ENCODE peak calls at places on chromosomes 12 and 14, in nine cellular contexts. G, Z, F, W, E, J, X, U and R are unnamed samples.

GRCh38 chr14:55139152-55139551 is 10.1 kb downstream of the LGALS3 start:
- DNase-seq in G (no peak), Z (no peak), F (no peak), W (no peak), E (no peak), J (no peak), X (no peak), U (no peak), R (no peak)

GRCh38 chr12:464484-465267 is 4.9 kb downstream of the B4GALNT3 start:
- DNase-seq in G (no peak), Z (no peak), F (no peak), W (peak; percentile 28), E (no peak), J (no peak), X (no peak), U (no peak), R (no peak)

GRCh38 chr12:21940549-21940948 is 677 bp downstream of the ABCC9 start:
- DNase-seq in G (no peak), Z (no peak), F (no peak), W (peak; percentile 0), E (no peak), J (peak; percentile 8), X (no peak), U (peak; percentile 7), R (no peak)

GRCh38 chr12:19895609-19896008 is 456.3 kb downstream of the AEBP2 start:
- DNase-seq in G (no peak), Z (no peak), F (no peak), W (no peak), E (no peak), J (no peak), X (no peak), U (no peak), R (no peak)

GRCh38 chr12:68559246-68559645 is 51.5 kb upstream of the RAP1B start:
- DNase-seq in G (no peak), Z (no peak), F (no peak), W (no peak), E (no peak), J (no peak), X (no peak), U (no peak), R (no peak)

GRCh38 chr12:114774181-114774580 is 90.2 kb upstream of the TBX3 start:
- DNase-seq in G (no peak), Z (no peak), F (no peak), W (no peak), E (no peak), J (peak; percentile 69), X (no peak), U (peak; percentile 69), R (no peak)

GRCh38 chr12:108773798-108774788 is 42.8 kb upstream of the CORO1C start:
- DNase-seq in G (peak; percentile 85), Z (no peak), F (peak; percentile 26), W (no peak), E (peak; percentile 71), J (peak; percentile 85), X (peak; percentile 88), U (peak; percentile 76), R (no peak)

GRCh38 chr12:89244536-89244935 is 107.8 kb downstream of the DUSP6 start:
- DNase-seq in G (no peak), Z (no peak), F (no peak), W (no peak), E (no peak), J (peak; percentile 48), X (no peak), U (peak; percentile 72), R (no peak)

GRCh38 chr14:100850841-100851585 is 25.1 kb downstream of the MEG3 start:
- DNase-seq in G (peak; percentile 76), Z (no peak), F (no peak), W (peak; percentile 55), E (peak; percentile 94), J (no peak), X (peak; percentile 58), U (peak; percentile 61), R (no peak)

GRCh38 chr12:14364583-14365271 is 755 bp upstream of the ATF7IP start:
- DNase-seq in G (no peak), Z (no peak), F (no peak), W (no peak), E (no peak), J (no peak), X (no peak), U (no peak), R (no peak)

GRCh38 chr12:72989458-72989947 is 717.3 kb downstream of the TRHDE start:
- DNase-seq in G (no peak), Z (no peak), F (no peak), W (no peak), E (no peak), J (no peak), X (no peak), U (no peak), R (no peak)

GRCh38 chr12:4139191-4139590 is 134.4 kb upstream of the CCND2 start:
- DNase-seq in G (no peak), Z (no peak), F (no peak), W (no peak), E (no peak), J (no peak), X (no peak), U (peak; percentile 58), R (no peak)

GRCh38 chr12:105469701-105470100 is 139.2 kb downstream of the C12orf75 start:
- DNase-seq in G (no peak), Z (no peak), F (no peak), W (no peak), E (no peak), J (no peak), X (no peak), U (no peak), R (no peak)
- H3K27ac ChIP-seq in G (no peak overlapping the region), Z (no peak overlapping the region), F (peak overlapping the region; percentile 31), W (no peak overlapping the region), E (no peak overlapping the region), J (no peak overlapping the region), X (peak overlapping the region; percentile 79), U (no peak overlapping the region), R (no peak overlapping the region)

GRCh38 chr12:49707127-49707811 is at the start of gene FMNL3:
- DNase-seq in G (peak; percentile 99), Z (peak; percentile 96), F (peak; percentile 87), W (peak; percentile 98), E (peak; percentile 98), J (peak; percentile 96), X (peak; percentile 99), U (peak; percentile 95), R (peak; percentile 93)
- H3K27ac ChIP-seq in G (peak within 1 kb of the TSS; percentile 96), Z (peak within 1 kb of the TSS; percentile 58), F (peak within 1 kb of the TSS; percentile 80), W (peak within 1 kb of the TSS; percentile 11), E (peak within 1 kb of the TSS; percentile 88), J (peak within 1 kb of the TSS; percentile 78), X (peak within 1 kb of the TSS; percentile 98), U (peak within 1 kb of the TSS; percentile 90), R (peak within 1 kb of the TSS; percentile 88)

GRCh38 chr12:95215925-95216324 is 1.3 kb downstream of the FGD6 start:
- DNase-seq in G (no peak), Z (no peak), F (no peak), W (peak; percentile 47), E (no peak), J (peak; percentile 80), X (no peak), U (no peak), R (no peak)
- H3K27ac ChIP-seq in G (peak overlapping the region; percentile 19), Z (no peak overlapping the region), F (no peak overlapping the region), W (peak overlapping the region; percentile 50), E (peak overlapping the region; percentile 98), J (no peak overlapping the region), X (peak overlapping the region; percentile 97), U (no peak overlapping the region), R (no peak overlapping the region)

DNA sequence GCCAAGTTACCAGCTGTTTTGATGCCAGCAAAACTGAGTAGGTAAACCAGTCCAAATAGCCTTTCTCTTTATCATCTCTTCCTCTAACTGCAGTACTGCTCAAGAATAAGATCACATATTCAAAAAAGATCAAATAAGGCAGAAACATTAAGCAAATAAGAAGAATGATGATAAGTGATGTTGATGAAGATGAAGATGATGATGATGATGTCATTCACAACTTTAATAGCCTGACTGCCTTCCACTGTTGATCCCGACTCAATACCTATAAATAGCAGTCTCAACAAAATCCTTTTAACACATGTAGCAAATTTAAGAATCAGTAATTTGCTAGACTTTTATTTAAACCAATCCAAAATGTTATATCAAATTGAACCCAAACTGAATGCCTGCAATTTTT is 47.1 kb downstream of the NELL2 start:
- DNase-seq in G (no peak), Z (no peak), F (no peak), W (no peak), E (no peak), J (no peak), X (no peak), U (no peak), R (no peak)
- H3K27ac ChIP-seq in G (no peak overlapping the region), Z (no peak overlapping the region), F (no peak overlapping the region), W (no peak overlapping the region), E (no peak overlapping the region), J (no peak overlapping the region), X (no peak overlapping the region), U (no peak overlapping the region), R (no peak overlapping the region)

GRCh38 chr12:104049278-104050257 is at the start of gene GLT8D2:
- DNase-seq in G (peak; percentile 68), Z (peak; percentile 41), F (peak; percentile 64), W (peak; percentile 85), E (peak; percentile 24), J (peak; percentile 87), X (peak; percentile 64), U (peak; percentile 60), R (no peak)
- H3K27ac ChIP-seq in G (no peak within 1 kb of the TSS), Z (no peak within 1 kb of the TSS), F (peak within 1 kb of the TSS; percentile 90), W (no peak within 1 kb of the TSS), E (peak within 1 kb of the TSS; percentile 48), J (peak within 1 kb of the TSS; percentile 78), X (peak within 1 kb of the TSS; percentile 75), U (no peak within 1 kb of the TSS), R (no peak within 1 kb of the TSS)

DNA sequence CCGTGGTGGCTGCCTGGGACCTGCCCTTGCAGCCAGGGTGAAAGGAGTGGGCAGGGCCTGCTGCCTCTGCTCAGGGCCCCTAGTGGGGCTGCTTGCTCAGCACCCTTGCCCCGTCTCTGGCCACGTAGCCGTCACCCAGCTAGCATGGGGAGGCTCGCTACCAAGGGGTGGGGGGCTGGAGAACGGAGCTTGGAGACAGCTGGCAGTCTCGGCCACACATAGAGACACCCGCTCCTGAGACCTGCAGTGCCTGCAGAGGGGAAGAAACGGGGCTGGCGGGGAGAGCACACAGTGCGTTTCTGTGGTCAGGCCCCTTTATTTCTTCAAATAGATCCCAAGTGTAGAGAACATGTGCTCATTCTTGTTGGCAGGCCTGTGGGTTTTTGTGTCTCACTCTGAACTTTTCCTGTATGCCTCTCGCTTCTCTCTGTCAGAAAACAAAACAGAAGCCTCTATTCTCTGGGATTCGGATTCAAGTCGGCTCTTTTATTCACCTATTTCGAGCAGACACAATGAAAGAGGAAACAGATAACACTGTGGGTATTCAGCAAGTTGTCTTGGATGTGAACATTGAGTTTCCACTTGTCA is 26.4 kb downstream of the PACS2 start:
- DNase-seq in G (peak; percentile 45), Z (no peak), F (no peak), W (no peak), E (no peak), J (no peak), X (no peak), U (no peak), R (no peak)
- H3K27ac ChIP-seq in G (no peak overlapping the region), Z (no peak overlapping the region), F (peak overlapping the region; percentile 11), W (no peak overlapping the region), E (no peak overlapping the region), J (no peak overlapping the region), X (peak overlapping the region; percentile 85), U (no peak overlapping the region), R (peak overlapping the region; percentile 95)

GRCh38 chr14:104436047-104436531 is 143.5 kb upstream of the C14orf180 start:
- DNase-seq in G (peak; percentile 68), Z (no peak), F (no peak), W (peak; percentile 40), E (peak; percentile 36), J (peak; percentile 37), X (peak; percentile 78), U (peak; percentile 41), R (no peak)
- H3K27ac ChIP-seq in G (peak overlapping the region; percentile 50), Z (no peak overlapping the region), F (no peak overlapping the region), W (no peak overlapping the region), E (no peak overlapping the region), J (no peak overlapping the region), X (peak overlapping the region; percentile 71), U (no peak overlapping the region), R (no peak overlapping the region)